ENCODE peak calls at places on chromosomes 6 and 20, in four cellular contexts. S, X, G and H are unnamed samples.

GRCh38 chr20:58651548-58651822 is 402 bp downstream of the STX16 start:
- DNase-seq in S (no peak), X (no peak), G (peak; percentile 36), H (no peak)

GRCh38 chr20:14193885-14194284 is 143.5 kb downstream of the FLRT3 start:
- DNase-seq in S (no peak), X (no peak), G (no peak), H (no peak)

GRCh38 chr6:4322846-4323309 is 187.5 kb upstream of the ECI2 start:
- DNase-seq in S (no peak), X (peak; percentile 23), G (no peak), H (no peak)

GRCh38 chr6:170067257-170067656 is 223.6 kb downstream of the DLL1 start:
- DNase-seq in S (no peak), X (no peak), G (no peak), H (no peak)

GRCh38 chr6:120671519-120671918 is 662.8 kb downstream of the TBC1D32 start:
- DNase-seq in S (peak; percentile 2), X (no peak), G (peak; percentile 3), H (peak; percentile 21)

GRCh38 chr6:156379946-156380707 is 397.1 kb upstream of the ARID1B start:
- DNase-seq in S (peak; percentile 10), X (no peak), G (no peak), H (no peak)

GRCh38 chr6:38155144-38155543 is 335.6 kb downstream of the ZFAND3 start:
- DNase-seq in S (no peak), X (no peak), G (peak; percentile 63), H (no peak)

GRCh38 chr6:2524090-2524489 is 226.6 kb downstream of the MYLK4 start:
- DNase-seq in S (no peak), X (peak; percentile 21), G (peak; percentile 82), H (no peak)

GRCh38 chr20:25282796-25283195 is 34.9 kb downstream of the PYGB start:
- DNase-seq in S (no peak), X (no peak), G (no peak), H (peak; percentile 30)

GRCh38 chr20:7624886-7625285 is 315.4 kb downstream of the HAO1 start:
- DNase-seq in S (no peak), X (no peak), G (no peak), H (no peak)

GRCh38 chr6:123546537-123546936 is 90.2 kb downstream of the TRDN start:
- DNase-seq in S (no peak), X (no peak), G (no peak), H (no peak)

GRCh38 chr6:119119989-119120388 is 41.5 kb upstream of the FAM184A start:
- DNase-seq in S (no peak), X (no peak), G (no peak), H (no peak)

GRCh38 chr6:92623441-92623840 is 795.9 kb downstream of the EPHA7 start:
- DNase-seq in S (no peak), X (no peak), G (no peak), H (no peak)

DNA sequence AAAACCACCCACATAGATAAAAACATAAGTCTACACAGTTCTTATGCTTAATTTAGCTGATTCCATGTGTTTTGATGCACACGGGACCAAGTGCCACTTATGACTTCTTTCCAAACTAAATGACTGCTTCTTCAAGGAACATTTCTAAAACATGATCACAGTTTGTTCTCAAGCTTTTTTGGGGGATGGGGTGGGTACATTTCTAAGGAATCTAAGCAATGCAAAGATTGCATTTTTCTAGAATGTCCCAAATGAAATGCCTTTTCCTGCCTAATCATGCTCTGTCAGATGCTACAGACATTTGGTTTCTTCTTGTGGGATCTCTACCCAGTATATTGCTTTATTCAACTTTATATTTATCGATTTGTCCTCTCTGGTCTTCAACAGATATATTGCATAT is 496.8 kb upstream of the JAG1 start:
- DNase-seq in S (no peak), X (no peak), G (no peak), H (no peak)
- TF ChIP-seq FOSL1 in S (no peak), X (no peak), G (no peak), H (no peak)

DNA sequence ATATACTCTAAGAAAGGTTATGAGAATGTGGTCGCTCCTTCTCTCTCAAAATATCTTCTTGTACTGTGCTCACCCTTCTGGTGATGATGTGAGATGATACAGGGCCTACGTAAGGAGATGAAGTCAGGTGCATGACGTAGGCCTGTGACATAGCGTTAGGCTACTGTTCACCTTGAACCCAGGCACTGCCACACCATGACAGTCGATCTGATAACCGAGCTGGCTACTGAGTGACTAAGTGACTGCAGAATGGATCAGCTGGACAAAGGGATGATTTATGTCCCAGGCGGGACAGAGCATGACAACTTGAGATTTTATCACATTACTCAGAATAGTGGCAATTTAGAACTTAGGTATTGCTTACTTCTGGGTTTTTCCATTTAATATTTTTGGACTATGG is 11.2 kb downstream of the SLC24A3 start:
- DNase-seq in S (no peak), X (no peak), G (no peak), H (no peak)
- TF ChIP-seq FOSL1 in S (no peak), X (no peak), G (no peak), H (no peak)

GRCh38 chr6:27505209-27506027 is 32.5 kb upstream of the ZNF184 start:
- DNase-seq in S (peak; percentile 87), X (peak; percentile 83), G (peak; percentile 86), H (peak; percentile 97)
- TF ChIP-seq FOSL1 in S (no peak), X (peak; percentile 39), G (no peak), H (no peak)

GRCh38 chr6:116695398-116695797 is 14.4 kb downstream of the KPNA5 start:
- DNase-seq in S (no peak), X (no peak), G (no peak), H (no peak)

DNA sequence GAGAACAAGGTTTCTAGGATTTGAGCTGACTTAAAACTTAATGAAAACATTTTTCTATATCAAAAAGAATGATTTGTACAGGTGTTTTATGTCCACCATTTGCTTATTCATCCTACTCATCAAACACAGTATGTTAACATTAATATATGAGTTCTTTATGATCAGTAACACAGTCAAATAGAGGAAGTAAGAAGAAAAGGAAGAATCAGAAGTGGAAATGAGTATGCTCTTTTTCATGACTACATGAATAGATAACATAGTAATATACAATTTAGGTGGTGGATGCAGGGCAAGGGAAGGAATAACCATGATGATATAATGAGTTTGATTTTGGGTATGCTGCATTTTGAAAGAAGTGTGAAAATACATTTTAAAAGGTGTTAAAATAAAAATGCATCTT is 16.5 kb downstream of the KPNA5 start:
- DNase-seq in S (no peak), X (no peak), G (no peak), H (no peak)
- TF ChIP-seq FOSL1 in S (no peak), X (no peak), G (no peak), H (no peak)

DNA sequence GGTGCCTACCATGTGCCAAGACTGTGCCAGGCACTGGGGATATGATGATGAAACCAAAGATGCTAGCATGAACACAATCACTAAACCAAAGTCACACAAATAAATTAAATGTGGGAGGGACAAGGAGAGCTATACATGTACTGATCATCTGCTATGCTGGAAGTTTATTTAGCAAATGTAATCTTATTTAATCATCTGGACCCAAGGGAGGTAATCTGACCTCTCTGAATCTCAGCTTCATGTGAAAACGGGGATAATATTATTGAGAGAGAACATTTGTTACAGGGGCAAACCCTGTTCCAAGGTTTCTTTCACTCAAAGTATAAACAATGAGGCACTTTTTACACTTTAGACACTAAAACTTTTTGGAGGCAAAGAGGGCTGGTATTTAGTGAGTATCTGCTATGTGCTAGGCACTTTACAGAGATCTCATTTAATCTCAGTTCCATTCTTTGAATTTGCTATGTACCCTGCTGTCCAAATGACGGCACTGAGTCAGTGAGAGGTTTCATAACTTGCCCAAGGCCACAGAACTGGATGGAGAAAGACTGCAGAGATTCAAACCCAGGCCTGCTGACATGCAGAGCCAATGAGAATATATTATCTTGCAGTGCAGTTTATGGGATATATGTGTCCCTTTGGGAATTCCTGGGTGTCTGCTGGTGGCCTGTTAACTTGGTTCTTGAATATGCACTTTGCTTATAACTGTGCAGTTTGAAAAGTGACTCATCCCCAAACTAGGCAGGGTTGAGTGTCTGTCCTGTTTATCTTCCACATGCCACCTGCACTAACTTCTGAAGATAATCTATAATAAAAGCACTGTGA is 3.3 kb upstream of the ASXL1 start:
- DNase-seq in S (no peak), X (peak; percentile 32), G (peak; percentile 93), H (no peak)
- TF ChIP-seq FOSL1 in S (peak; percentile 33), X (peak; percentile 90), G (peak; percentile 86), H (no peak)

DNA sequence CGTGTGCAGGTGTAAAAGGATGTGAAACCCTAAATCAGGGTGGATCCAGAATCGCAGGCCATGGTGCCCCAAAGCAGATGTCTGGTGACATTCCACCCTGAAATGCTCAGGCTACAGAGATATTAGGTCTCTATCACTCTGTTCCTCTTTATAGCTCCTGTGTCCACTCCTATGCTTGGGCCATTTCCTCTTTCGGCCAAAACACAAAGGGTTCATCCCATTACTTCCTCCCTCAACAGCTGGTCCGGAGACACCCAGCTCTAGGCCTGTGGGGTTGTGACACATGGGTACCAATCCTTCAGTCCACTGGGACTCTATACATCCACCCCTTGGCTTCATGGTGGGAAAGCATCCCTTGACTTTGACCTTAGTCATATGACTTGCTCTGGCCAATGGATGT is 1.7 kb upstream of the SIGLEC1 start:
- DNase-seq in S (no peak), X (no peak), G (no peak), H (no peak)
- TF ChIP-seq FOSL1 in S (no peak), X (no peak), G (no peak), H (no peak)